ENCODE peak calls at places on chromosomes 3 and 15, in ten cellular contexts. T is GM23248; M is fibroblast of villous mesenchyme; S is GM20000; W is HCEC 1CT; A is endothelial cell; C is spleen; B is brain microvascular endothelial cell; U is AG04450; O is effector memory CD4-positive, alpha-beta T cell. Y is an unnamed sample.

GRCh38 chr15:87219650-87220615 is 1036.6 kb downstream of the NTRK3 start:
- DNase-seq in W (no peak), A (no peak), U (no peak), S (no peak), O (no peak), C (no peak), B (no peak), T (no peak), M (peak), Y (no peak)

GRCh38 chr3:185653949-185654757 is 68.1 kb downstream of the SENP2 start:
- DNase-seq in M (no peak), O (no peak), W (no peak), A (no peak), T (no peak), C (no peak), U (no peak), B (no peak), S (no peak), Y (no peak)

GRCh38 chr3:140097874-140098273 is 162.9 kb downstream of the CLSTN2 start:
- DNase-seq in M (no peak), S (no peak), U (no peak), C (no peak), T (no peak), A (no peak), B (no peak), W (no peak), O (no peak), Y (no peak)

GRCh38 chr3:52454235-52454937 is 545 bp upstream of the TNNC1 start:
- DNase-seq in S (no peak), B (no peak), O (no peak), U (no peak), T (no peak), W (no peak), C (no peak), A (no peak), M (no peak), Y (no peak)

GRCh38 chr15:62138124-62138523 is 27.0 kb downstream of the C2CD4B start:
- DNase-seq in T (peak), S (no peak), M (peak), U (peak), O (no peak), A (no peak), B (peak), W (peak), C (no peak), Y (no peak)

GRCh38 chr3:168040624-168041208 is 55.0 kb downstream of the GOLIM4 start:
- DNase-seq in M (peak), U (peak), O (no peak), B (peak), A (peak), W (peak), T (peak), S (peak), C (no peak), Y (no peak)

GRCh38 chr3:192851821-192852352 is 65.8 kb downstream of the MB21D2 start:
- DNase-seq in O (no peak), W (peak), S (no peak), T (peak), B (peak), C (no peak), M (peak), A (no peak), U (no peak), Y (peak)

GRCh38 chr3:97880267-97880666 is 58.5 kb downstream of the CRYBG3 start:
- DNase-seq in W (no peak), B (peak), A (no peak), S (no peak), C (no peak), O (no peak), U (no peak), M (no peak), T (no peak), Y (no peak)

GRCh38 chr3:74613566-74613965 is 893 bp downstream of the CNTN3 start:
- DNase-seq in A (no peak), W (no peak), S (no peak), B (no peak), O (no peak), U (no peak), M (no peak), C (no peak), T (peak), Y (no peak)

GRCh38 chr15:63892794-63893441 is 59.2 kb upstream of the HERC1 start:
- DNase-seq in T (no peak), M (no peak), W (no peak), U (no peak), A (no peak), B (no peak), C (peak), S (no peak), O (peak), Y (no peak)

GRCh38 chr3:171257251-171258179 is 202.7 kb downstream of the TNIK start:
- DNase-seq in A (no peak), T (peak), O (no peak), U (no peak), M (peak), W (peak), C (no peak), S (peak), B (peak), Y (no peak)

GRCh38 chr15:89575656-89576416 is 567 bp downstream of the TICRR start:
- DNase-seq in U (no peak), A (peak), O (no peak), S (no peak), M (peak), T (peak), C (no peak), B (no peak), W (peak), Y (no peak)

Y was measured in anterior cingulate cortex.